ENCODE peak calls at places on chromosomes 13 and 19, in ten cellular contexts. One of them, this sample, is unnamed.

GRCh38 chr19:719636-720377 is 11.1 kb downstream of the PALM start:
- DNase-seq in hypothalamus: peak
- DNase-seq in bronchial epithelial cell: no peak
- DNase-seq in A549: no peak
- DNase-seq in hepatic stellate cell: no peak
- DNase-seq in GM18507: no peak
- DNase-seq in fibroblast of pulmonary artery: no peak
- DNase-seq in upper lobe of left lung: peak
- DNase-seq in GM23338: peak
- DNase-seq in left lung: no peak
- DNase-seq in this sample: no peak

GRCh38 chr13:113491418-113491883 is 940 bp upstream of the DCUN1D2 start:
- DNase-seq in hepatic stellate cell: peak
- DNase-seq in GM18507: no peak
- DNase-seq in upper lobe of left lung: peak
- DNase-seq in left lung: peak
- DNase-seq in GM23338: peak
- DNase-seq in hypothalamus: no peak
- DNase-seq in fibroblast of pulmonary artery: no peak
- DNase-seq in bronchial epithelial cell: no peak
- DNase-seq in A549: peak
- DNase-seq in this sample: peak

GRCh38 chr13:31638577-31638976 is 100.7 kb upstream of the RXFP2 start:
- DNase-seq in fibroblast of pulmonary artery: peak
- DNase-seq in GM23338: no peak
- DNase-seq in hepatic stellate cell: peak
- DNase-seq in A549: no peak
- DNase-seq in bronchial epithelial cell: peak
- DNase-seq in upper lobe of left lung: no peak
- DNase-seq in GM18507: no peak
- DNase-seq in hypothalamus: no peak
- DNase-seq in left lung: no peak
- DNase-seq in this sample: peak

GRCh38 chr19:29798783-29799182 is 13.0 kb upstream of the CCNE1 start:
- DNase-seq in A549: no peak
- DNase-seq in GM23338: no peak
- DNase-seq in GM18507: no peak
- DNase-seq in left lung: no peak
- DNase-seq in upper lobe of left lung: no peak
- DNase-seq in fibroblast of pulmonary artery: peak
- DNase-seq in hepatic stellate cell: no peak
- DNase-seq in bronchial epithelial cell: peak
- DNase-seq in hypothalamus: no peak
- DNase-seq in this sample: peak

GRCh38 chr19:42051166-42052115 is 18.6 kb downstream of the GRIK5 start:
- DNase-seq in bronchial epithelial cell: peak
- DNase-seq in hepatic stellate cell: no peak
- DNase-seq in A549: no peak
- DNase-seq in left lung: peak
- DNase-seq in upper lobe of left lung: peak
- DNase-seq in hypothalamus: no peak
- DNase-seq in fibroblast of pulmonary artery: no peak
- DNase-seq in GM23338: peak
- DNase-seq in GM18507: no peak
- DNase-seq in this sample: peak

GRCh38 chr13:46463719-46464118 is 76.7 kb upstream of the RUBCNL start:
- DNase-seq in fibroblast of pulmonary artery: no peak
- DNase-seq in upper lobe of left lung: peak
- DNase-seq in left lung: peak
- DNase-seq in hepatic stellate cell: no peak
- DNase-seq in bronchial epithelial cell: no peak
- DNase-seq in A549: no peak
- DNase-seq in hypothalamus: no peak
- DNase-seq in GM23338: no peak
- DNase-seq in GM18507: no peak
- DNase-seq in this sample: no peak

GRCh38 chr13:110005563-110005962 is 219.2 kb upstream of the IRS2 start:
- DNase-seq in upper lobe of left lung: no peak
- DNase-seq in hepatic stellate cell: no peak
- DNase-seq in A549: no peak
- DNase-seq in left lung: no peak
- DNase-seq in GM23338: no peak
- DNase-seq in GM18507: no peak
- DNase-seq in fibroblast of pulmonary artery: no peak
- DNase-seq in bronchial epithelial cell: no peak
- DNase-seq in hypothalamus: no peak
- DNase-seq in this sample: peak

GRCh38 chr13:80341098-80341701 is at the start of gene SPRY2:
- DNase-seq in upper lobe of left lung: peak
- DNase-seq in GM23338: peak
- DNase-seq in hepatic stellate cell: peak
- DNase-seq in bronchial epithelial cell: peak
- DNase-seq in GM18507: no peak
- DNase-seq in left lung: peak
- DNase-seq in fibroblast of pulmonary artery: peak
- DNase-seq in A549: peak
- DNase-seq in hypothalamus: peak
- DNase-seq in this sample: peak

GRCh38 chr13:93673885-93674284 is 447.3 kb downstream of the GPC6 start:
- DNase-seq in hepatic stellate cell: no peak
- DNase-seq in A549: no peak
- DNase-seq in upper lobe of left lung: no peak
- DNase-seq in left lung: no peak
- DNase-seq in GM18507: no peak
- DNase-seq in bronchial epithelial cell: no peak
- DNase-seq in fibroblast of pulmonary artery: no peak
- DNase-seq in hypothalamus: no peak
- DNase-seq in GM23338: no peak
- DNase-seq in this sample: no peak

GRCh38 chr13:97043302-97043701 is 49.0 kb upstream of the OXGR1 start:
- DNase-seq in A549: no peak
- DNase-seq in hypothalamus: no peak
- DNase-seq in left lung: no peak
- DNase-seq in GM23338: no peak
- DNase-seq in fibroblast of pulmonary artery: peak
- DNase-seq in upper lobe of left lung: no peak
- DNase-seq in hepatic stellate cell: no peak
- DNase-seq in GM18507: no peak
- DNase-seq in bronchial epithelial cell: peak
- DNase-seq in this sample: peak